ENCODE peak calls at places on chromosomes 13 and 19, in nine cellular contexts. One of them, this sample, is unnamed.

GRCh38 chr13:46552888-46553520 is at the start of gene LRCH1:
- DNase-seq in suprapubic skin: peak; percentile 91
- DNase-seq in body of pancreas: peak; percentile 86
- DNase-seq in heart right ventricle: peak; percentile 93
- DNase-seq in endodermal cell: peak; percentile 93
- DNase-seq in mucosa of descending colon: peak; percentile 95
- DNase-seq in uterus: peak; percentile 87
- DNase-seq in upper lobe of left lung: peak; percentile 97
- DNase-seq in HCT116: peak; percentile 52
- DNase-seq in this sample: peak; percentile 80

GRCh38 chr13:79482271-79482970 is 1.5 kb downstream of the NDFIP2 start:
- DNase-seq in suprapubic skin: no peak
- DNase-seq in body of pancreas: no peak
- DNase-seq in heart right ventricle: no peak
- DNase-seq in endodermal cell: no peak
- DNase-seq in mucosa of descending colon: no peak
- DNase-seq in uterus: no peak
- DNase-seq in upper lobe of left lung: no peak
- DNase-seq in HCT116: no peak
- DNase-seq in this sample: no peak

GRCh38 chr19:40219721-40220276 is 1.6 kb upstream of the TTC9B start:
- DNase-seq in suprapubic skin: no peak
- DNase-seq in body of pancreas: no peak
- DNase-seq in heart right ventricle: no peak
- DNase-seq in endodermal cell: no peak
- DNase-seq in mucosa of descending colon: no peak
- DNase-seq in uterus: no peak
- DNase-seq in upper lobe of left lung: no peak
- DNase-seq in HCT116: peak; percentile 76
- DNase-seq in this sample: no peak

GRCh38 chr13:28412981-28413380 is 81.9 kb downstream of the FLT1 start:
- DNase-seq in suprapubic skin: no peak
- DNase-seq in body of pancreas: no peak
- DNase-seq in heart right ventricle: peak; percentile 86
- DNase-seq in endodermal cell: no peak
- DNase-seq in mucosa of descending colon: no peak
- DNase-seq in uterus: no peak
- DNase-seq in upper lobe of left lung: no peak
- DNase-seq in HCT116: no peak
- DNase-seq in this sample: no peak

GRCh38 chr13:101127741-101128353 is 288.5 kb downstream of the NALCN start:
- DNase-seq in suprapubic skin: no peak
- DNase-seq in body of pancreas: peak; percentile 19
- DNase-seq in heart right ventricle: no peak
- DNase-seq in endodermal cell: no peak
- DNase-seq in mucosa of descending colon: no peak
- DNase-seq in uterus: no peak
- DNase-seq in upper lobe of left lung: no peak
- DNase-seq in HCT116: peak; percentile 21
- DNase-seq in this sample: no peak

GRCh38 chr19:32748497-32748896 is 28.9 kb downstream of the TDRD12 start:
- DNase-seq in suprapubic skin: no peak
- DNase-seq in body of pancreas: no peak
- DNase-seq in heart right ventricle: no peak
- DNase-seq in endodermal cell: peak; percentile 66
- DNase-seq in mucosa of descending colon: no peak
- DNase-seq in uterus: no peak
- DNase-seq in upper lobe of left lung: no peak
- DNase-seq in HCT116: no peak
- DNase-seq in this sample: peak; percentile 11

GRCh38 chr13:27593267-27593666 is 27.1 kb downstream of the LNX2 start:
- DNase-seq in suprapubic skin: no peak
- DNase-seq in body of pancreas: no peak
- DNase-seq in heart right ventricle: no peak
- DNase-seq in endodermal cell: no peak
- DNase-seq in mucosa of descending colon: no peak
- DNase-seq in uterus: no peak
- DNase-seq in upper lobe of left lung: no peak
- DNase-seq in HCT116: no peak
- DNase-seq in this sample: no peak

GRCh38 chr13:42233726-42234125 is 38.2 kb upstream of the AKAP11 start:
- DNase-seq in suprapubic skin: no peak
- DNase-seq in body of pancreas: no peak
- DNase-seq in heart right ventricle: no peak
- DNase-seq in endodermal cell: no peak
- DNase-seq in mucosa of descending colon: no peak
- DNase-seq in uterus: no peak
- DNase-seq in upper lobe of left lung: no peak
- DNase-seq in HCT116: no peak
- DNase-seq in this sample: no peak

GRCh38 chr19:10395853-10396355 is 7.4 kb downstream of the CDC37 start:
- DNase-seq in suprapubic skin: no peak
- DNase-seq in body of pancreas: no peak
- DNase-seq in heart right ventricle: no peak
- DNase-seq in endodermal cell: no peak
- DNase-seq in mucosa of descending colon: no peak
- DNase-seq in uterus: no peak
- DNase-seq in upper lobe of left lung: peak; percentile 78
- DNase-seq in HCT116: no peak
- DNase-seq in this sample: no peak

GRCh38 chr13:21670883-21671792 is at the start of gene FGF9:
- DNase-seq in suprapubic skin: peak; percentile 65
- DNase-seq in body of pancreas: peak; percentile 80
- DNase-seq in heart right ventricle: peak; percentile 46
- DNase-seq in endodermal cell: peak; percentile 92
- DNase-seq in mucosa of descending colon: peak; percentile 89
- DNase-seq in uterus: peak; percentile 67
- DNase-seq in upper lobe of left lung: peak; percentile 96
- DNase-seq in HCT116: peak; percentile 75
- DNase-seq in this sample: peak; percentile 66

GRCh38 chr19:49098795-49099194 is 13.5 kb downstream of the SNRNP70 start:
- DNase-seq in suprapubic skin: no peak
- DNase-seq in body of pancreas: no peak
- DNase-seq in heart right ventricle: no peak
- DNase-seq in endodermal cell: no peak
- DNase-seq in mucosa of descending colon: no peak
- DNase-seq in uterus: no peak
- DNase-seq in upper lobe of left lung: no peak
- DNase-seq in HCT116: no peak
- DNase-seq in this sample: no peak

GRCh38 chr13:100796463-100796862 is 121.9 kb upstream of the TMTC4 start:
- DNase-seq in suprapubic skin: no peak
- DNase-seq in body of pancreas: no peak
- DNase-seq in heart right ventricle: no peak
- DNase-seq in endodermal cell: no peak
- DNase-seq in mucosa of descending colon: no peak
- DNase-seq in uterus: no peak
- DNase-seq in upper lobe of left lung: no peak
- DNase-seq in HCT116: no peak
- DNase-seq in this sample: no peak

GRCh38 chr19:3556978-3557460 is 367 bp downstream of the MFSD12 start:
- DNase-seq in suprapubic skin: no peak
- DNase-seq in body of pancreas: peak; percentile 61
- DNase-seq in heart right ventricle: no peak
- DNase-seq in endodermal cell: peak; percentile 74
- DNase-seq in mucosa of descending colon: peak; percentile 77
- DNase-seq in uterus: no peak
- DNase-seq in upper lobe of left lung: peak; percentile 90
- DNase-seq in HCT116: no peak
- DNase-seq in this sample: peak; percentile 54
- TF ChIP-seq CTCF in suprapubic skin: no peak
- TF ChIP-seq CTCF in body of pancreas: peak; percentile 16
- TF ChIP-seq CTCF in heart right ventricle: no peak
- TF ChIP-seq CTCF in endodermal cell: no peak
- TF ChIP-seq CTCF in mucosa of descending colon: no peak
- TF ChIP-seq CTCF in uterus: no peak
- TF ChIP-seq CTCF in upper lobe of left lung: peak; percentile 40
- TF ChIP-seq CTCF in HCT116: no peak
- TF ChIP-seq CTCF in this sample: no peak

DNA sequence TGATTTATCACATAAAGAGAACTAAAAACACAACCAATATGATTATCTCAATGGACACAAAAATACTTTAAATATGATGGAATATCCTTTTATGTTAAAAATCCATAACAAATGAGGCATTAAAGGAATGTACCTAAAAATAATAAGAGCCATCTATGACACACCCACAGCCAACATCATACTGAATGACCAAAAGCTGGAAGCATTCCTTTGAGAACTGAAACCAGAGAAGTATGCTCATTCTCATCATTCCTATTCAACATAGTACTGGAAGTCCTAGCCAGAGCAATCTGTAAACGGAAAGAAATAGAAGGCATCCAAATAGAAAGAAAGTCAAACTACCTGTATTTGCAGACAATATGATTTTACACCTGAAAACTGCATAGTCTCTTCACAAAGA is 671.0 kb downstream of the SLITRK1 start:
- DNase-seq in suprapubic skin: no peak
- DNase-seq in body of pancreas: no peak
- DNase-seq in heart right ventricle: no peak
- DNase-seq in endodermal cell: no peak
- DNase-seq in mucosa of descending colon: no peak
- DNase-seq in uterus: no peak
- DNase-seq in upper lobe of left lung: no peak
- DNase-seq in HCT116: no peak
- DNase-seq in this sample: no peak
- H3K9me3 ChIP-seq in suprapubic skin: peaks cover 15% of the 10 kb centered on the region
- H3K9me3 ChIP-seq in body of pancreas: no peaks in the 10 kb centered on the region
- H3K9me3 ChIP-seq in heart right ventricle: peaks cover 14% of the 10 kb centered on the region
- H3K9me3 ChIP-seq in endodermal cell: peaks cover 7% of the 10 kb centered on the region
- H3K9me3 ChIP-seq in mucosa of descending colon: peaks cover 68% of the 10 kb centered on the region
- H3K9me3 ChIP-seq in uterus: no peaks in the 10 kb centered on the region
- H3K9me3 ChIP-seq in upper lobe of left lung: peaks cover 5% of the 10 kb centered on the region
- H3K9me3 ChIP-seq in HCT116: peaks cover 6% of the 10 kb centered on the region
- H3K9me3 ChIP-seq in this sample: peaks cover 7% of the 10 kb centered on the region

GRCh38 chr13:93248627-93249047 is 22.0 kb downstream of the GPC6 start:
- DNase-seq in suprapubic skin: no peak
- DNase-seq in body of pancreas: peak; percentile 68
- DNase-seq in heart right ventricle: no peak
- DNase-seq in endodermal cell: peak; percentile 83
- DNase-seq in mucosa of descending colon: no peak
- DNase-seq in uterus: no peak
- DNase-seq in upper lobe of left lung: peak; percentile 10
- DNase-seq in HCT116: no peak
- DNase-seq in this sample: no peak

GRCh38 chr13:93249259-93249917 is 22.8 kb downstream of the GPC6 start:
- DNase-seq in suprapubic skin: no peak
- DNase-seq in body of pancreas: no peak
- DNase-seq in heart right ventricle: no peak
- DNase-seq in endodermal cell: no peak
- DNase-seq in mucosa of descending colon: no peak
- DNase-seq in uterus: no peak
- DNase-seq in upper lobe of left lung: no peak
- DNase-seq in HCT116: no peak
- DNase-seq in this sample: no peak

GRCh38 chr13:93246069-93246468 is 19.5 kb downstream of the GPC6 start:
- DNase-seq in suprapubic skin: no peak
- DNase-seq in body of pancreas: no peak
- DNase-seq in heart right ventricle: no peak
- DNase-seq in endodermal cell: no peak
- DNase-seq in mucosa of descending colon: no peak
- DNase-seq in uterus: no peak
- DNase-seq in upper lobe of left lung: no peak
- DNase-seq in HCT116: no peak
- DNase-seq in this sample: no peak

GRCh38 chr13:93254775-93255174 is 28.2 kb downstream of the GPC6 start:
- DNase-seq in suprapubic skin: no peak
- DNase-seq in body of pancreas: no peak
- DNase-seq in heart right ventricle: no peak
- DNase-seq in endodermal cell: no peak
- DNase-seq in mucosa of descending colon: no peak
- DNase-seq in uterus: no peak
- DNase-seq in upper lobe of left lung: no peak
- DNase-seq in HCT116: no peak
- DNase-seq in this sample: no peak

DNA sequence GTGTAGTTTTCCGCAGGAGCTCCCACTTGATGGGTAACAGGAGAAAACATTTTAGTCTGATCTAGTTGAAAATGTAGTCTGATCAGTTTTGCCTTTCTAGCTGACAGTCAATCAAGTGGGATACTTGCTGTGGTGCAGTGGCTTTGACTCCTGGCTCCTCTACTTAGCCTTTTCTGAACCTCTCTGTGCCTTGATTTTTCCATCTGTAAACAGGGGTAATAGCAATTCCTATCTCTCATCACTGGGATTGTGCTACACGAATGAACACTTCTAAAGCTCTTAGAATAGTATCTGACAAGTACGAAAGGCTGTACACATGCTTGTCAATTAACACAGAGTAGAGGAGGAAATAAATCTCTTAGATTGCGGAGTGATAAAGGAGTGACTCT is 23.3 kb downstream of the GPC6 start:
- DNase-seq in suprapubic skin: no peak
- DNase-seq in body of pancreas: no peak
- DNase-seq in heart right ventricle: no peak
- DNase-seq in endodermal cell: no peak
- DNase-seq in mucosa of descending colon: no peak
- DNase-seq in uterus: no peak
- DNase-seq in upper lobe of left lung: no peak
- DNase-seq in HCT116: no peak
- DNase-seq in this sample: no peak
- TF ChIP-seq CTCF in suprapubic skin: no peak
- TF ChIP-seq CTCF in body of pancreas: no peak
- TF ChIP-seq CTCF in heart right ventricle: no peak
- TF ChIP-seq CTCF in endodermal cell: no peak
- TF ChIP-seq CTCF in mucosa of descending colon: no peak
- TF ChIP-seq CTCF in uterus: no peak
- TF ChIP-seq CTCF in upper lobe of left lung: no peak
- TF ChIP-seq CTCF in HCT116: no peak
- TF ChIP-seq CTCF in this sample: no peak

GRCh38 chr19:14136509-14137281 is at the start of gene ASF1B:
- DNase-seq in suprapubic skin: peak; percentile 99
- DNase-seq in body of pancreas: peak; percentile 99
- DNase-seq in heart right ventricle: peak; percentile 99
- DNase-seq in endodermal cell: peak; percentile 99
- DNase-seq in mucosa of descending colon: peak; percentile 99
- DNase-seq in uterus: peak; percentile 99
- DNase-seq in upper lobe of left lung: peak; percentile 99
- DNase-seq in HCT116: peak; percentile 100
- DNase-seq in this sample: peak; percentile 96

GRCh38 chr19:14142262-14143190 is 6.1 kb upstream of the ASF1B start:
- DNase-seq in suprapubic skin: no peak
- DNase-seq in body of pancreas: no peak
- DNase-seq in heart right ventricle: no peak
- DNase-seq in endodermal cell: no peak
- DNase-seq in mucosa of descending colon: no peak
- DNase-seq in uterus: no peak
- DNase-seq in upper lobe of left lung: no peak
- DNase-seq in HCT116: no peak
- DNase-seq in this sample: no peak

GRCh38 chr19:14141041-14141440 is 4.7 kb upstream of the ASF1B start:
- DNase-seq in suprapubic skin: no peak
- DNase-seq in body of pancreas: no peak
- DNase-seq in heart right ventricle: no peak
- DNase-seq in endodermal cell: no peak
- DNase-seq in mucosa of descending colon: no peak
- DNase-seq in uterus: no peak
- DNase-seq in upper lobe of left lung: no peak
- DNase-seq in HCT116: no peak
- DNase-seq in this sample: no peak

GRCh38 chr19:14138576-14139265 is 2.3 kb upstream of the ASF1B start:
- DNase-seq in suprapubic skin: no peak
- DNase-seq in body of pancreas: no peak
- DNase-seq in heart right ventricle: no peak
- DNase-seq in endodermal cell: no peak
- DNase-seq in mucosa of descending colon: no peak
- DNase-seq in uterus: no peak
- DNase-seq in upper lobe of left lung: no peak
- DNase-seq in HCT116: no peak
- DNase-seq in this sample: no peak

GRCh38 chr19:14139944-14140343 is 3.6 kb upstream of the ASF1B start:
- DNase-seq in suprapubic skin: no peak
- DNase-seq in body of pancreas: no peak
- DNase-seq in heart right ventricle: no peak
- DNase-seq in endodermal cell: no peak
- DNase-seq in mucosa of descending colon: no peak
- DNase-seq in uterus: no peak
- DNase-seq in upper lobe of left lung: no peak
- DNase-seq in HCT116: no peak
- DNase-seq in this sample: no peak
- H3K9me3 ChIP-seq in suprapubic skin: no peaks in the 10 kb centered on the region
- H3K9me3 ChIP-seq in body of pancreas: no peaks in the 10 kb centered on the region
- H3K9me3 ChIP-seq in heart right ventricle: no peaks in the 10 kb centered on the region
- H3K9me3 ChIP-seq in endodermal cell: no peaks in the 10 kb centered on the region
- H3K9me3 ChIP-seq in mucosa of descending colon: no peaks in the 10 kb centered on the region
- H3K9me3 ChIP-seq in uterus: no peaks in the 10 kb centered on the region
- H3K9me3 ChIP-seq in upper lobe of left lung: no peaks in the 10 kb centered on the region
- H3K9me3 ChIP-seq in HCT116: no peaks in the 10 kb centered on the region
- H3K9me3 ChIP-seq in this sample: no peaks in the 10 kb centered on the region